ENCODE peak calls at places on chromosomes 11 and 22, in eight cellular contexts. G is pancreas; L is fibroblast of the aortic adventitia; I is AG09319; D is activated CD8-positive, alpha-beta T cell treated with anti-CD3 and anti-CD28 coated beads for 36 hours; Y is bronchial epithelial cell; R is IMR-90; O is nephron progenitor cell. P is an unnamed sample.
A peak's percentile ranks its signal among the peaks of the same experiment; 100 is the strongest.

GRCh38 chr11:9625158-9625557 is 38.7 kb upstream of the SWAP70 start:
- DNase-seq in O (no peak), L (peak; percentile 58), D (no peak), R (no peak), Y (peak; percentile 56), I (no peak), G (no peak), P (no peak)

GRCh38 chr11:69257838-69258658 is 35.9 kb upstream of the MYEOV start:
- DNase-seq in Y (no peak), I (no peak), G (no peak), D (no peak), L (no peak), O (no peak), R (no peak), P (peak; percentile 65)

GRCh38 chr11:92941676-92942571 is 27.5 kb upstream of the MTNR1B start:
- DNase-seq in O (peak; percentile 7), L (peak; percentile 61), R (peak; percentile 50), Y (peak; percentile 28), D (peak; percentile 23), G (peak; percentile 22), I (peak; percentile 5), P (peak; percentile 63)

GRCh38 chr11:60169264-60169915 is 13.5 kb downstream of the MS4A6A start:
- DNase-seq in L (no peak), Y (peak; percentile 93), G (peak; percentile 66), D (peak; percentile 54), O (peak; percentile 4), R (no peak), I (no peak), P (no peak)

GRCh38 chr11:19631657-19632325 is 80.8 kb upstream of the NAV2 start:
- DNase-seq in O (no peak), I (no peak), D (no peak), L (peak; percentile 16), R (no peak), Y (no peak), G (no peak), P (no peak)

GRCh38 chr11:114208371-114208770 is 87.8 kb upstream of the NNMT start:
- DNase-seq in R (no peak), G (no peak), L (no peak), D (peak; percentile 36), O (no peak), Y (peak; percentile 44), I (no peak), P (no peak)

GRCh38 chr11:112656772-112657428 is 304.3 kb upstream of the NCAM1 start:
- DNase-seq in G (no peak), R (peak; percentile 51), D (no peak), L (peak; percentile 77), Y (peak; percentile 96), I (peak; percentile 38), O (no peak), P (peak; percentile 19)

GRCh38 chr11:12884751-12885318 is 124.3 kb upstream of the RASSF10 start:
- DNase-seq in L (no peak), I (no peak), Y (no peak), D (no peak), O (no peak), G (no peak), R (no peak), P (no peak)

GRCh38 chr11:22130462-22131053 is 62.3 kb upstream of the ANO5 start:
- DNase-seq in Y (peak; percentile 17), R (no peak), O (no peak), D (no peak), I (no peak), L (no peak), G (no peak), P (peak; percentile 5)

GRCh38 chr22:27800250-27801131 is 1.1 kb downstream of the MN1 start:
- DNase-seq in L (peak; percentile 27), D (no peak), O (peak; percentile 49), R (no peak), Y (no peak), G (no peak), I (no peak), P (peak; percentile 41)

GRCh38 chr22:49929553-49929979 is 11.1 kb downstream of the CRELD2 start:
- DNase-seq in Y (no peak), O (peak; percentile 89), R (no peak), L (peak; percentile 21), D (peak; percentile 78), I (no peak), G (peak; percentile 77), P (peak; percentile 92)

GRCh38 chr11:88250566-88251080 is 75.4 kb upstream of the RAB38 start:
- DNase-seq in G (no peak), R (no peak), Y (no peak), L (peak; percentile 17), I (no peak), D (no peak), O (no peak), P (no peak)

GRCh38 chr22:24338701-24339451 is 68.2 kb downstream of the SPECC1L start:
- DNase-seq in D (no peak), Y (no peak), G (no peak), L (peak; percentile 31), I (no peak), O (no peak), R (peak; percentile 61), P (no peak)

GRCh38 chr11:43578346-43579170 is 102.0 kb upstream of the HSD17B12 start:
- DNase-seq in D (no peak), G (no peak), L (peak; percentile 42), R (peak; percentile 74), Y (peak; percentile 61), I (no peak), O (no peak), P (no peak)

GRCh38 chr11:62980133-62980760 is 4.5 kb downstream of the SLC22A6 start:
- DNase-seq in D (peak; percentile 15), O (peak; percentile 50), Y (peak; percentile 4), L (peak; percentile 9), R (peak; percentile 3), G (no peak), I (no peak), P (no peak)

GRCh38 chr11:62976109-62976508 is 8.7 kb downstream of the SLC22A6 start:
- DNase-seq in G (no peak), I (no peak), L (no peak), O (no peak), D (no peak), R (no peak), Y (no peak), P (no peak)

DNA sequence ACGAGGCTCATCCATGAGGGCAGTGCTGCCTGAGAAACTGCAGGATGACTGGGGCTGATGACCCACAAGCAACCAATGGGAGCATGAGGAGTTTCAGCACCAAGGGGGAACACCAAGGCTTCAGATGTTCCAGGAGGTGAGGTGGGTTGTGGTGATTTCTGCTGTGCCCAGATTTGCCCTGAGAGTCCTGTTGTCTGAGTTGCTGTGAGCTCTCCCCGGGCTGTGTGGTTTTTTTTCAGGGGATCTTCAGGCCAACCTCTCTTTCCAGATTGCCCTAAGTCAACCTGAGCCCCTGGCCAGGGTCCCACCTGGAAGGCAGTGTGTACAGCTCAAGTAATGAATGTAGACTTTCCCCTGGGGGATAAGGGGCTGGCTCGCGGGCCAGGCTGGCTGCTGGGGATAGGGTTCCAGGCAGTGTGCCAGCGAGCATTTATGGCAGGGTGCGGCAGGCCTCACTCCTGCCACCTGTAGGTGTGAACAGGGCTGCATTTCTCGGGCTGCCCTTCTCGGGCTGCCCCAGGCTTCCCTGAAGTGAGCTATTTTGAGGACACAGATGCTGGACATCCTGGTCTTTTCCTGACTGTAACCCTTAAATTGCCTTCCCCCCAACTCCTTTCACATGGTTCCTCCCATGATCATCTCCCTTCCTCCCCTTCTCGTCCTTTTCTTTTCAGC is 9.8 kb downstream of the SLC22A6 start:
- DNase-seq in I (no peak), L (peak; percentile 10), Y (peak; percentile 8), G (peak; percentile 75), D (peak; percentile 49), R (no peak), O (peak; percentile 54), P (peak; percentile 34)
- TF ChIP-seq CTCF in I (peak; percentile 16), L (peak; percentile 31), Y (peak; percentile 64), G (peak; percentile 66), D (peak; percentile 55), R (peak; percentile 8), O (peak; percentile 56), P (peak; percentile 14)

DNA sequence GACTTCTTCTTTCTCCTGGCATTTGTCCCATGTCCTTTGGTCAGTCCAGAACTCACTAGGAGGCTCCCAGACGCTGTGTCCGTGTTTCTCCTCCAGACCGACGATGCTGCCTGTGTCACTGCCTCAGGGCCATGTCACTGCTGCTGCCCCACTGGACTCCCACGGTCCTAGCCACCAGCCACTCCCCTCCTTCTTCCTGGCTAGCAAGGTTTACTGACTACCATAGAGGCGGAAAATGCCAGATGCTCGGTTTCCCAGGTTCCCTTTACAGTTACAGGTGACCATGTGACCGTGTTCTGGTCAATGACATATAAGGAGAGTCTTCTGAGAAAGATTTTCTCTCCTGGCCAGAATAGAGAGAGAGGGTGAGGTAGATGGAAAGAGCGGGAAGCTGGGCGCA is 40.7 kb upstream of the RBFOX2 start:
- DNase-seq in D (no peak), O (no peak), L (no peak), I (no peak), G (peak; percentile 88), Y (no peak), R (no peak), P (no peak)
- TF ChIP-seq CTCF in D (no peak), O (no peak), L (no peak), I (no peak), G (no peak), Y (no peak), R (no peak), P (no peak)

GRCh38 chr11:118243993-118244762 is 8.0 kb downstream of the MPZL3 start:
- DNase-seq in G (no peak), D (no peak), L (no peak), R (no peak), I (no peak), Y (no peak), O (no peak), P (no peak)
- TF ChIP-seq CTCF in G (no peak), D (no peak), L (no peak), R (no peak), I (no peak), Y (no peak), O (no peak), P (no peak)

GRCh38 chr11:75328426-75329277 is 22.8 kb downstream of the ARRB1 start:
- DNase-seq in I (no peak), D (peak; percentile 81), R (peak; percentile 81), L (peak; percentile 82), O (peak; percentile 67), G (peak; percentile 69), Y (peak; percentile 79), P (no peak)
- TF ChIP-seq CTCF in I (peak; percentile 97), D (no peak), R (peak; percentile 88), L (peak; percentile 93), O (peak; percentile 45), G (no peak), Y (peak; percentile 73), P (peak; percentile 35)

DNA sequence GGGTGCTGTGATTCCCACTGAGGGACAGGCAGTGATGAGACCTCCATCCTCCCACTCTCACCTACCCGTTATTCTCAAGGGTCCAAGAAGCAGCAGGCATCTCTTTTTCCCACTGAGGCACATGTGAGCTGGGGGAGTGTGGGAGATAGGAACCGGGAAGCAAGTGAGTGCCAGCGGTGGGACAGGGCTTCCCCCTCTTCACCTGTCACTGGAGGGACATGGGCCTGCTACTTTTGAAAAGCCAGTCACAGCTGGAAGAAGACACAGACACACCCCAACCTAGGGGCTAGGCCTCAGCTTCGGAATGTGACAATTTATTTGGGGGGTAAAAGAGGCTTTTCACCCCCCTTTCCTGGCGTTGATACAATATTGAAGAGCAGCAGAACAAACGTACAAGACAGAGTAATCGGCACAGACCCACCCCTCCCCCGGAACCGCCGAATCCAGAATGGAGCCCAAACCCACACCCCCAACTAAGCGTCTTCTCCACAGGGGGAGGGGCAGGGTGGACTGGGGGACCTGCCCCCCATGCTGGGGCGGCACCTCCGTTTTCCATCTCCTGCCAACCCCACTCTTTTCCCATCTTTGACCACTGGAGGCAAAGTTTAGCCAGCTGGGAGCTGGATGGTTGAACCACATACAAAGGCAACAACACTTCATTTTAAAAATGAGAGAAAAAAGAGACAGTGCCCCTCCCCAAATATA is 10.7 kb downstream of the CBX6 start:
- DNase-seq in R (no peak), I (no peak), D (no peak), Y (no peak), G (no peak), O (no peak), L (no peak), P (no peak)
- TF ChIP-seq CTCF in R (peak; percentile 20), I (peak; percentile 23), D (no peak), Y (no peak), G (no peak), O (no peak), L (peak; percentile 48), P (no peak)